ENCODE peak calls at places on chromosomes 13 and 19, in nine cellular contexts. N is NK-92 treated with Interleukin-12 subunit alpha and Interleukin-12 subunit beta, amount 100 ng/mL, for 24 hours; K is H9; S is DMS153; O is ovary; G is frontal cortex; Z is C1 segment of cervical spinal cord; B is activated CD4-positive, CD25-positive, alpha-beta regulatory T cell; E is AG20443. R is an unnamed sample.

GRCh38 chr19:50172726-50173125 is 9.6 kb upstream of the IZUMO2 start:
- DNase-seq in Z (no peak), O (no peak), K (no peak), N (no peak), B (no peak), S (no peak), E (no peak), G (no peak), R (no peak)

GRCh38 chr13:44843403-44843802 is 145.9 kb downstream of the NUFIP1 start:
- DNase-seq in S (no peak), E (peak), G (no peak), Z (no peak), N (no peak), K (no peak), O (no peak), B (no peak), R (no peak)

GRCh38 chr13:111265006-111265700 is 55.3 kb upstream of the TEX29 start:
- DNase-seq in S (no peak), B (no peak), Z (no peak), K (no peak), G (no peak), N (no peak), E (no peak), O (no peak), R (no peak)

GRCh38 chr19:49761625-49762311 is 1.3 kb downstream of the TSKS start:
- DNase-seq in G (no peak), O (peak), S (no peak), Z (no peak), N (no peak), K (peak), B (no peak), E (no peak), R (no peak)

GRCh38 chr19:36160821-36161596 is 8.8 kb upstream of the COX7A1 start:
- DNase-seq in O (no peak), B (no peak), Z (no peak), N (no peak), E (no peak), G (no peak), S (no peak), K (peak), R (no peak)

GRCh38 chr19:14118165-14119051 is 846 bp upstream of the PRKACA start:
- DNase-seq in N (no peak), O (peak), S (no peak), G (no peak), E (peak), Z (peak), K (no peak), B (no peak), R (peak)

GRCh38 chr13:100673831-100674362 is 698 bp downstream of the TMTC4 start:
- DNase-seq in N (peak), K (no peak), B (no peak), O (peak), Z (peak), S (no peak), E (peak), G (peak), R (peak)

GRCh38 chr13:73901324-73902068 is 232.7 kb downstream of the KLF12 start:
- DNase-seq in O (no peak), S (no peak), N (no peak), Z (no peak), B (no peak), K (no peak), E (no peak), G (no peak), R (no peak)

GRCh38 chr13:100234524-100235136 is 145.7 kb downstream of the PCCA start:
- DNase-seq in G (no peak), Z (no peak), B (no peak), O (no peak), N (no peak), S (no peak), E (peak), K (no peak), R (no peak)

GRCh38 chr19:2271516-2272103 is 10.4 kb downstream of the PEAK3 start:
- DNase-seq in E (peak), N (no peak), B (no peak), Z (no peak), K (peak), O (no peak), G (no peak), S (no peak), R (no peak)

GRCh38 chr19:50162988-50163387 is at the start of gene IZUMO2:
- DNase-seq in K (peak), B (no peak), E (no peak), S (no peak), O (no peak), G (no peak), N (no peak), Z (no peak), R (no peak)

GRCh38 chr13:48398450-48399095 is 14.3 kb downstream of the LPAR6 start:
- DNase-seq in E (no peak), G (no peak), Z (no peak), B (no peak), K (no peak), S (no peak), N (no peak), O (no peak), R (no peak)

GRCh38 chr13:33925563-33925962 is 107.6 kb downstream of the RFC3 start:
- DNase-seq in K (no peak), B (no peak), S (no peak), N (no peak), O (no peak), G (no peak), E (no peak), Z (no peak), R (no peak)

GRCh38 chr19:33175886-33176669 is 18.1 kb upstream of the LRP3 start:
- DNase-seq in B (no peak), S (no peak), O (no peak), G (no peak), Z (no peak), K (no peak), N (peak), E (peak), R (peak)